ENCODE peak calls at places on chromosomes 13 and 19, in five cellular contexts. E is central memory CD8-positive, alpha-beta T cell; R is uterus; F is stimulated activated CD8-positive, alpha-beta memory T cell treated with anti-CD3 and anti-CD28 coated beads, Interleukin-15, amount 100 ng/mL, for 1 hour; K is T-helper 2 cell. V is an unnamed sample.

GRCh38 chr19:10603084-10603872 is 16.2 kb upstream of the AP1M2 start:
- DNase-seq in E (peak; percentile 79), R (peak; percentile 31), F (peak; percentile 69), K (peak; percentile 75), V (peak; percentile 74)

GRCh38 chr13:111658150-111659100 is 338.0 kb downstream of the TEX29 start:
- DNase-seq in E (no peak), R (no peak), F (no peak), K (no peak), V (no peak)

GRCh38 chr19:14497347-14497921 is 1.5 kb upstream of the GIPC1 start:
- DNase-seq in E (no peak), R (no peak), F (no peak), K (no peak), V (no peak)

GRCh38 chr19:3556978-3557460 is 367 bp downstream of the MFSD12 start:
- DNase-seq in E (peak; percentile 30), R (no peak), F (peak; percentile 27), K (peak; percentile 56), V (peak; percentile 69)

GRCh38 chr13:39623466-39623865 is 20.5 kb upstream of the LHFPL6 start:
- DNase-seq in E (no peak), R (no peak), F (no peak), K (no peak), V (no peak)

GRCh38 chr13:88450515-88450914 is 779.3 kb downstream of the SLITRK5 start:
- DNase-seq in E (no peak), R (no peak), F (no peak), K (no peak), V (no peak)

GRCh38 chr19:41753159-41753558 is 2.2 kb upstream of the CEACAM6 start:
- DNase-seq in E (peak; percentile 38), R (no peak), F (peak; percentile 62), K (peak; percentile 16), V (peak; percentile 61)

GRCh38 chr19:43470288-43470687 is 4.9 kb upstream of the LYPD3 start:
- DNase-seq in E (no peak), R (no peak), F (no peak), K (no peak), V (peak; percentile 70)